ENCODE peak calls at places on chromosomes 7 and 10, in four cellular contexts. One of them, this sample, is unnamed.

GRCh38 chr10:49594594-49594993 is 15.5 kb upstream of the SLC18A3 start:
- DNase-seq in GM12878: no peak
- DNase-seq in K562: peak; percentile 73
- DNase-seq in HepG2: peak; percentile 54
- DNase-seq in this sample: peak; percentile 83

GRCh38 chr7:146053492-146053891 is 63.1 kb upstream of the CNTNAP2 start:
- DNase-seq in GM12878: no peak
- DNase-seq in K562: peak; percentile 89
- DNase-seq in HepG2: no peak
- DNase-seq in this sample: no peak

GRCh38 chr10:19974554-19974953 is 158.3 kb downstream of the PLXDC2 start:
- DNase-seq in GM12878: no peak
- DNase-seq in K562: no peak
- DNase-seq in HepG2: no peak
- DNase-seq in this sample: no peak

GRCh38 chr7:158602905-158603772 is 15.5 kb upstream of the PTPRN2 start:
- DNase-seq in GM12878: peak; percentile 0
- DNase-seq in K562: no peak
- DNase-seq in HepG2: no peak
- DNase-seq in this sample: no peak

GRCh38 chr10:108578258-108578657 is 1345.1 kb downstream of the XPNPEP1 start:
- DNase-seq in GM12878: no peak
- DNase-seq in K562: no peak
- DNase-seq in HepG2: no peak
- DNase-seq in this sample: no peak

GRCh38 chr10:1324914-1325313 is 268.7 kb downstream of the WDR37 start:
- DNase-seq in GM12878: no peak
- DNase-seq in K562: no peak
- DNase-seq in HepG2: no peak
- DNase-seq in this sample: no peak

GRCh38 chr10:72243822-72244437 is 27.9 kb upstream of the ASCC1 start:
- DNase-seq in GM12878: no peak
- DNase-seq in K562: peak; percentile 82
- DNase-seq in HepG2: no peak
- DNase-seq in this sample: no peak

GRCh38 chr7:99839560-99840011 is 11.8 kb downstream of the CYP3A43 start:
- DNase-seq in GM12878: no peak
- DNase-seq in K562: no peak
- DNase-seq in HepG2: no peak
- DNase-seq in this sample: no peak

GRCh38 chr7:139471740-139472353 is 11.6 kb downstream of the KLRG2 start:
- DNase-seq in GM12878: no peak
- DNase-seq in K562: no peak
- DNase-seq in HepG2: peak; percentile 28
- DNase-seq in this sample: no peak

GRCh38 chr7:82110146-82110823 is 333.3 kb downstream of the CACNA2D1 start:
- DNase-seq in GM12878: no peak
- DNase-seq in K562: no peak
- DNase-seq in HepG2: no peak
- DNase-seq in this sample: no peak

GRCh38 chr7:5594616-5595544 is 171.2 kb upstream of the TNRC18 start:
- DNase-seq in GM12878: no peak
- DNase-seq in K562: peak; percentile 66
- DNase-seq in HepG2: no peak
- DNase-seq in this sample: peak; percentile 65

GRCh38 chr7:117686311-117686935 is 186.8 kb downstream of the CTTNBP2 start:
- DNase-seq in GM12878: no peak
- DNase-seq in K562: no peak
- DNase-seq in HepG2: no peak
- DNase-seq in this sample: no peak

GRCh38 chr7:90973146-90973545 is 291.1 kb upstream of the FZD1 start:
- DNase-seq in GM12878: no peak
- DNase-seq in K562: no peak
- DNase-seq in HepG2: no peak
- DNase-seq in this sample: no peak

GRCh38 chr10:48231178-48231577 is 43.3 kb downstream of the FRMPD2 start:
- DNase-seq in GM12878: peak; percentile 38
- DNase-seq in K562: no peak
- DNase-seq in HepG2: no peak
- DNase-seq in this sample: no peak

GRCh38 chr10:28788252-28788651 is 110.9 kb downstream of the BAMBI start:
- DNase-seq in GM12878: peak; percentile 4
- DNase-seq in K562: no peak
- DNase-seq in HepG2: no peak
- DNase-seq in this sample: no peak

GRCh38 chr10:1360011-1360580 is 303.9 kb downstream of the WDR37 start:
- DNase-seq in GM12878: no peak
- DNase-seq in K562: peak; percentile 34
- DNase-seq in HepG2: no peak
- DNase-seq in this sample: peak; percentile 58

GRCh38 chr7:155948423-155948822 is 136.2 kb upstream of the SHH start:
- DNase-seq in GM12878: no peak
- DNase-seq in K562: no peak
- DNase-seq in HepG2: no peak
- DNase-seq in this sample: no peak
- H3K4me3 ChIP-seq in GM12878: no peak overlapping the region
- H3K4me3 ChIP-seq in K562: no peak overlapping the region
- H3K4me3 ChIP-seq in HepG2: no peak overlapping the region
- H3K4me3 ChIP-seq in this sample: no peak overlapping the region

GRCh38 chr10:22280078-22280477 is 36.1 kb upstream of the COMMD3 start:
- DNase-seq in GM12878: no peak
- DNase-seq in K562: no peak
- DNase-seq in HepG2: no peak
- DNase-seq in this sample: no peak

GRCh38 chr10:22278441-22278782 is 37.8 kb upstream of the COMMD3 start:
- DNase-seq in GM12878: no peak
- DNase-seq in K562: no peak
- DNase-seq in HepG2: no peak
- DNase-seq in this sample: no peak
- TF ChIP-seq MXI1 in GM12878: no peak
- TF ChIP-seq MXI1 in K562: no peak
- TF ChIP-seq MXI1 in HepG2: no peak
- TF ChIP-seq MXI1 in this sample: no peak

DNA sequence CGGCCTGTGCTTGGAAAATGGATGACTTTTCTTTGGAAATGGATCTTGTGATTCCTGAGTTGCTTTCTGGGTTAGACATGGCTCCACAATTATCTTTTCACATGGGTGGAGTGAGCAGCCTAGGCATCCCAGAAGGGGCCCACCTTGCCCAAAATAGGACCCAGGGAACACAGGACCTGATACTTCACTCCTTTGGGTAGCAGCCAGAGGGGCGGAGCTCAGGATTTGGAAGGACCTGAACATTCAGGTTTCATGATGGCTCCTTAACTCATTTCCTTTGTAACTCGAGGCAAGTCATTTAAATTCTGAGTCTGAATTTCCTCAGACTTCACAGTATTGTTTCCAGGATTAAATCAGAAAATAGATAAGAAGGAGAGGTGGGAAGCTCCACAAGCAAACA is 178.3 kb upstream of the ZMIZ1 start:
- DNase-seq in GM12878: no peak
- DNase-seq in K562: no peak
- DNase-seq in HepG2: no peak
- DNase-seq in this sample: no peak
- TF ChIP-seq POLR2AphosphoS5 in GM12878: no peak
- TF ChIP-seq POLR2AphosphoS5 in K562: no peak
- TF ChIP-seq POLR2AphosphoS5 in HepG2: no peak
- TF ChIP-seq POLR2AphosphoS5 in this sample: no peak

DNA sequence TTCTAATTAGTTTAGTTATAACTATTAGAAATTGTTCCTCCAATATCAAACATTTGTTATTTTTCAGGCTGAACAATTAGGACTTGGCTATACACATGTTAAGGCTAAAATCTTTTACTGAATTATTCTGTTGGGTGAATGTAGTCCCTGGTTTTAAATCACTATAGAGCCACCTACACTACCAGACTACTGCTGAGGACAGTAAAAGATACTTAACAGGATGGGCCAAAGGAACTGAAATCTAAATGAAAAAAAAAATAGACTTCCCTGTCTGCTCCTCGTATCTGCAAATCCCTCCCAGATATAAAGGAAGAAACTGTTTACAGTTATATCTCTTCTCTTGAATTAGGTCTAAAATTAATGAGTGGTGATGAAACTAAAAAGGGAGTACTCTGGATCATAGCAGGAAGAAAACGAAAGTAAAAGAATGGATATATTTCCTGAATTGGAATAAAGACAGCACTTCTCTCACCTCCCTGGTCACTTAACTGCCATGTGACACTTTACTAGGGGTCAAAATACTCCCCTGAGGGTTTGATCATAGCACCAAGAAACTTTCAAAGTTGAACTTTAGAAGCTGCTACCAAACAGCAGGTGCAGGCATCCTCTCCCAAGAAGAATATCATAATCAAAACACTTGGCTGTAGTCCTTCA is 12.7 kb downstream of the FBXW4 start:
- DNase-seq in GM12878: no peak
- DNase-seq in K562: no peak
- DNase-seq in HepG2: no peak
- DNase-seq in this sample: no peak
- H3K4me3 ChIP-seq in GM12878: no peak overlapping the region
- H3K4me3 ChIP-seq in K562: no peak overlapping the region
- H3K4me3 ChIP-seq in HepG2: no peak overlapping the region
- H3K4me3 ChIP-seq in this sample: peak overlapping the region; percentile 12

DNA sequence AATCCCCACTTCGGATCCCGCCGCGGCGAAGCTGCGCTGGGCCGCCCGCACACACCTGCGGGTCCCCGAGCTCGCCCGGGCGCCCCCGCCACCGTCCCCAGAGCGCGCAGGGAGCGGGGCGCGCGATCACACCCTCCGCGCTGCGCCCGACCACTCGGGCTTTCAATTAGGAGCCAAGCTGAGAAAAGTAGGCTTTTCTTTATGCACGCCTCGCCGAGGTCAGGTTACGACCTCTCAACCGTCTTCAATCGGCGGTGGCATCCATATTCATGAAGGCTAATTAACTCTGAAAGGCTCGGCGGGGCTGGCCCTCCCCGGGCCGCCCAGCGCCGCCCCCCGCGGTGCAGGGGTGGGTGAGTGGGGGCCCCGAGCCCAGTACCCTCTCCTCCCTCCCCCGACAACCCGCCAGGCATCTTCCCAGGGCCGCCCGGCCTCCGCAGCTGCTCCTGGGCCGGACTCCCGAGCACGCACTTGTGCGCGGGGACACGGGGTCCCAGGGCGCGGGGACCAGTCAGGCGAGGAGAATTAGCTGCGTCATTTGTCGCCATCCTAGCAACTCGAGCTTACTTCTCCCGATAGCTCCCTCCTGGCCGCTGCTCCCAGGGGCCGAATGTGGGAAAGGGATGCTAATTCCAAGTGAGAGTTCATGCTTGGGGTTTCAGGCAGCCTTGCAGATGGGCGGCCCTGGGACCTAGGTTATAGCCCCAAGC is 155.5 kb upstream of the LYZL2 start:
- DNase-seq in GM12878: no peak
- DNase-seq in K562: no peak
- DNase-seq in HepG2: no peak
- DNase-seq in this sample: peak; percentile 91
- TF ChIP-seq MXI1 in GM12878: peak; percentile 28
- TF ChIP-seq MXI1 in K562: no peak
- TF ChIP-seq MXI1 in HepG2: no peak
- TF ChIP-seq MXI1 in this sample: no peak

DNA sequence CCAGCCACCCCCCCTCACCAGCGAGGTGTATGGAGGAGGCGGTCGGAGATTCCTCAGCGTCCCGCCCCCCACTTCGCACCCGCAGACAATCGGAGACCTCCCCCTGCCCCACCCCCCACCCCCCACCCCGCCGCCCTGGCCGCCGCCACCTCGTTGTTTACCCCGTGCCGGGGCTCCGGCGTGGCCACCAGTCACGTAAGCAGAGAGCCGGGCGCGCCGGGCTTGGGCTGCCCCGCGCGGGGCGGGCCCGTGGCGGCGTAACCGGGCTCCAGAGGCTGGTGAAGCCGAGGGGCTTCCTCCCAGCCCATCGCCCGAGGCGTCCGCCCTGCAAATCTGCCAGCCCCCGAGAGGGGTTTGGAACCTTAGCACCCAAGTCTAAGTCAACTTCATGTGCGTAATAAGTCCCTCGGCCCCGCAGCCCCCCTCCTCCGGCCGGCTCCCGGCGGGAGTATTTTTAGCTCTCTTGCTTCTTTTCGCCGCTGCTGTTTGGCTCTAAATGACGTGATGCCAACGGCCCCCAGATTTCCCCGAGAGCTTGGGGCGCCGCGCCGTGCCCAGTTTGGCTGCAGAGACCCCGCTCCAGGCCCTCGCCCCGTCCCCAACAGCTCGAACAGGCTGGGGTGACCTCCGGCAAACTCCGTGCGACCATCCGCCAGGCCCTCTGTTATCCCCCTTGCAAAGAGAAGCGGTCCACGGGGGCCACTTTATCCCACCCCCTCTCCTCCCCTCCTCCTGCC is 2.7 kb downstream of the MXI1 start:
- DNase-seq in GM12878: no peak
- DNase-seq in K562: peak; percentile 32
- DNase-seq in HepG2: no peak
- DNase-seq in this sample: peak; percentile 82
- TF ChIP-seq POLR2AphosphoS5 in GM12878: no peak
- TF ChIP-seq POLR2AphosphoS5 in K562: no peak
- TF ChIP-seq POLR2AphosphoS5 in HepG2: no peak
- TF ChIP-seq POLR2AphosphoS5 in this sample: no peak

GRCh38 chr7:105876091-105876963 is at the start of gene ATXN7L1:
- DNase-seq in GM12878: no peak
- DNase-seq in K562: peak; percentile 99
- DNase-seq in HepG2: peak; percentile 92
- DNase-seq in this sample: peak; percentile 98

GRCh38 chr7:105879782-105880181 is 3.4 kb upstream of the ATXN7L1 start:
- DNase-seq in GM12878: no peak
- DNase-seq in K562: no peak
- DNase-seq in HepG2: no peak
- DNase-seq in this sample: no peak

GRCh38 chr7:105876964-105877601 is 684 bp upstream of the ATXN7L1 start:
- DNase-seq in GM12878: no peak
- DNase-seq in K562: peak; percentile 44
- DNase-seq in HepG2: peak; percentile 60
- DNase-seq in this sample: peak; percentile 71

GRCh38 chr7:105878746-105879605 is 2.6 kb upstream of the ATXN7L1 start:
- DNase-seq in GM12878: no peak
- DNase-seq in K562: no peak
- DNase-seq in HepG2: no peak
- DNase-seq in this sample: no peak

GRCh38 chr7:105877736-105878135 is 1.3 kb upstream of the ATXN7L1 start:
- DNase-seq in GM12878: no peak
- DNase-seq in K562: no peak
- DNase-seq in HepG2: no peak
- DNase-seq in this sample: no peak
- H3K4me3 ChIP-seq in GM12878: no peak overlapping the region
- H3K4me3 ChIP-seq in K562: no peak overlapping the region
- H3K4me3 ChIP-seq in HepG2: peak overlapping the region; percentile 78
- H3K4me3 ChIP-seq in this sample: peak overlapping the region; percentile 76

GRCh38 chr10:13823046-13823711 is 236.4 kb downstream of the PRPF18 start:
- DNase-seq in GM12878: no peak
- DNase-seq in K562: no peak
- DNase-seq in HepG2: no peak
- DNase-seq in this sample: no peak
- TF ChIP-seq MXI1 in GM12878: no peak
- TF ChIP-seq MXI1 in K562: no peak
- TF ChIP-seq MXI1 in HepG2: no peak
- TF ChIP-seq MXI1 in this sample: no peak

This sample was measured in SK-N-SH.